ENCODE peak calls at places on chromosomes 4 and X, in five cellular contexts. One of them, this sample, is unnamed.

GRCh38 chr4:35252866-35253265 is 991.4 kb downstream of the ARAP2 start:
- DNase-seq in A549: no peak
- DNase-seq in amniotic epithelial cell: no peak
- DNase-seq in fibroblast of lung: no peak
- DNase-seq in DMS53: no peak
- DNase-seq in this sample: no peak

GRCh38 chrX:96924581-96924980 is 40.9 kb downstream of the RPA4 start:
- DNase-seq in DMS53: no peak
- DNase-seq in A549: no peak
- DNase-seq in fibroblast of lung: no peak
- DNase-seq in amniotic epithelial cell: no peak
- DNase-seq in this sample: no peak

GRCh38 chr4:4627111-4627510 is 85.3 kb upstream of the STX18 start:
- DNase-seq in amniotic epithelial cell: no peak
- DNase-seq in A549: no peak
- DNase-seq in DMS53: no peak
- DNase-seq in fibroblast of lung: no peak
- DNase-seq in this sample: no peak

GRCh38 chr4:33395731-33396485 is 2675.7 kb downstream of the PCDH7 start:
- DNase-seq in amniotic epithelial cell: peak; percentile 31
- DNase-seq in fibroblast of lung: no peak
- DNase-seq in DMS53: peak; percentile 89
- DNase-seq in A549: no peak
- DNase-seq in this sample: no peak

GRCh38 chr4:40199179-40199670 is 2.4 kb downstream of the RHOH start:
- DNase-seq in fibroblast of lung: no peak
- DNase-seq in amniotic epithelial cell: no peak
- DNase-seq in A549: no peak
- DNase-seq in DMS53: no peak
- DNase-seq in this sample: no peak

GRCh38 chrX:82816572-82816971 is 691.5 kb upstream of the POU3F4 start:
- DNase-seq in A549: no peak
- DNase-seq in fibroblast of lung: peak; percentile 3
- DNase-seq in DMS53: no peak
- DNase-seq in amniotic epithelial cell: no peak
- DNase-seq in this sample: no peak

GRCh38 chr4:153970169-153970568 is 181.3 kb upstream of the SFRP2 start:
- DNase-seq in A549: no peak
- DNase-seq in amniotic epithelial cell: no peak
- DNase-seq in fibroblast of lung: no peak
- DNase-seq in DMS53: no peak
- DNase-seq in this sample: no peak

GRCh38 chr4:150818661-150819060 is 196.4 kb downstream of the LRBA start:
- DNase-seq in amniotic epithelial cell: peak; percentile 49
- DNase-seq in DMS53: no peak
- DNase-seq in fibroblast of lung: peak; percentile 90
- DNase-seq in A549: no peak
- DNase-seq in this sample: no peak

GRCh38 chrX:66016905-66017658 is 22.8 kb downstream of the VSIG4 start:
- DNase-seq in fibroblast of lung: no peak
- DNase-seq in amniotic epithelial cell: no peak
- DNase-seq in DMS53: no peak
- DNase-seq in A549: no peak
- DNase-seq in this sample: no peak

GRCh38 chr4:20318899-20319291 is 67.2 kb downstream of the SLIT2 start:
- DNase-seq in amniotic epithelial cell: no peak
- DNase-seq in A549: no peak
- DNase-seq in DMS53: no peak
- DNase-seq in fibroblast of lung: no peak
- DNase-seq in this sample: no peak

GRCh38 chr4:78336093-78336943 is 215.3 kb upstream of the ANXA3 start:
- DNase-seq in amniotic epithelial cell: peak; percentile 88
- DNase-seq in A549: no peak
- DNase-seq in fibroblast of lung: peak; percentile 37
- DNase-seq in DMS53: no peak
- DNase-seq in this sample: no peak

GRCh38 chrX:45267007-45267406 is 66.3 kb upstream of the DIPK2B start:
- DNase-seq in A549: no peak
- DNase-seq in fibroblast of lung: no peak
- DNase-seq in amniotic epithelial cell: no peak
- DNase-seq in DMS53: no peak
- DNase-seq in this sample: no peak

GRCh38 chrX:26651755-26652154 is 435.8 kb downstream of the MAGEB5 start:
- DNase-seq in DMS53: peak; percentile 52
- DNase-seq in amniotic epithelial cell: peak; percentile 2
- DNase-seq in A549: peak; percentile 31
- DNase-seq in fibroblast of lung: no peak
- DNase-seq in this sample: no peak

GRCh38 chrX:63506320-63506719 is 155.2 kb upstream of the SPIN4 start:
- DNase-seq in DMS53: peak; percentile 53
- DNase-seq in amniotic epithelial cell: peak; percentile 39
- DNase-seq in A549: peak; percentile 37
- DNase-seq in fibroblast of lung: peak; percentile 58
- DNase-seq in this sample: peak; percentile 26

GRCh38 chr4:76434901-76435688 is at the start of gene SHROOM3:
- DNase-seq in amniotic epithelial cell: no peak
- DNase-seq in fibroblast of lung: no peak
- DNase-seq in DMS53: no peak
- DNase-seq in A549: no peak
- DNase-seq in this sample: peak; percentile 29

GRCh38 chr4:182764642-182765041 is 152.5 kb downstream of the DCTD start:
- DNase-seq in fibroblast of lung: no peak
- DNase-seq in amniotic epithelial cell: no peak
- DNase-seq in DMS53: no peak
- DNase-seq in A549: no peak
- DNase-seq in this sample: no peak

GRCh38 chr4:8907596-8908205 is 36.1 kb upstream of the HMX1 start:
- DNase-seq in amniotic epithelial cell: no peak
- DNase-seq in DMS53: no peak
- DNase-seq in fibroblast of lung: no peak
- DNase-seq in A549: no peak
- DNase-seq in this sample: no peak

GRCh38 chr4:186104114-186104894 is at the start of gene FAM149A:
- DNase-seq in A549: no peak
- DNase-seq in DMS53: peak; percentile 77
- DNase-seq in fibroblast of lung: peak; percentile 1
- DNase-seq in amniotic epithelial cell: no peak
- DNase-seq in this sample: no peak

GRCh38 chr4:145130788-145131398 is 32.8 kb downstream of the ABCE1 start:
- DNase-seq in amniotic epithelial cell: peak; percentile 89
- DNase-seq in fibroblast of lung: peak; percentile 62
- DNase-seq in DMS53: no peak
- DNase-seq in A549: no peak
- DNase-seq in this sample: peak; percentile 90

GRCh38 chrX:104427693-104428092 is 138.3 kb upstream of the IL1RAPL2 start:
- DNase-seq in fibroblast of lung: no peak
- DNase-seq in A549: no peak
- DNase-seq in DMS53: no peak
- DNase-seq in amniotic epithelial cell: peak; percentile 18
- DNase-seq in this sample: no peak